ENCODE peak calls at places on chromosomes 12 and 14, in four cellular contexts. One of them, this sample, is unnamed.

GRCh38 chr12:93514853-93515252 is 47.5 kb downstream of the MRPL42 start:
- DNase-seq in GM12878: no peak
- DNase-seq in IMR-90: peak
- DNase-seq in K562: no peak
- DNase-seq in this sample: no peak

GRCh38 chr12:21568115-21568514 is 36.5 kb downstream of the GYS2 start:
- DNase-seq in GM12878: no peak
- DNase-seq in IMR-90: no peak
- DNase-seq in K562: peak
- DNase-seq in this sample: no peak

GRCh38 chr12:120363274-120363855 is 5.6 kb downstream of the MSI1 start:
- DNase-seq in IMR-90: no peak
- DNase-seq in GM12878: no peak
- DNase-seq in K562: no peak
- DNase-seq in this sample: no peak

GRCh38 chr12:66623455-66623854 is 55.4 kb downstream of the GRIP1 start:
- DNase-seq in IMR-90: no peak
- DNase-seq in K562: no peak
- DNase-seq in GM12878: no peak
- DNase-seq in this sample: peak

GRCh38 chr12:104805186-104805585 is 152.9 kb downstream of the SLC41A2 start:
- DNase-seq in K562: no peak
- DNase-seq in GM12878: no peak
- DNase-seq in IMR-90: peak
- DNase-seq in this sample: no peak

GRCh38 chr12:48105321-48105866 is 485 bp downstream of the SENP1 start:
- DNase-seq in K562: no peak
- DNase-seq in IMR-90: peak
- DNase-seq in GM12878: peak
- DNase-seq in this sample: peak

GRCh38 chr12:47234576-47235141 is 154.9 kb upstream of the AMIGO2 start:
- DNase-seq in K562: no peak
- DNase-seq in GM12878: no peak
- DNase-seq in IMR-90: no peak
- DNase-seq in this sample: no peak

GRCh38 chr12:3671330-3672112 is 81.4 kb downstream of the CRACR2A start:
- DNase-seq in IMR-90: no peak
- DNase-seq in K562: no peak
- DNase-seq in GM12878: no peak
- DNase-seq in this sample: no peak

GRCh38 chr12:102833687-102834435 is 83.2 kb downstream of the PAH start:
- DNase-seq in K562: peak
- DNase-seq in GM12878: no peak
- DNase-seq in IMR-90: no peak
- DNase-seq in this sample: no peak

GRCh38 chr12:43812926-43813325 is 6.8 kb upstream of the TWF1 start:
- DNase-seq in GM12878: no peak
- DNase-seq in IMR-90: peak
- DNase-seq in K562: no peak
- DNase-seq in this sample: no peak

GRCh38 chr12:25110260-25110659 is 84.7 kb downstream of the DNAI7 start:
- DNase-seq in K562: no peak
- DNase-seq in IMR-90: no peak
- DNase-seq in GM12878: no peak
- DNase-seq in this sample: no peak

GRCh38 chr12:113065126-113066007 is 8.8 kb downstream of the DTX1 start:
- DNase-seq in K562: peak
- DNase-seq in IMR-90: no peak
- DNase-seq in GM12878: no peak
- DNase-seq in this sample: no peak

GRCh38 chr14:28773917-28774691 is 7.5 kb downstream of the FOXG1 start:
- DNase-seq in GM12878: no peak
- DNase-seq in IMR-90: peak
- DNase-seq in K562: peak
- DNase-seq in this sample: no peak

DNA sequence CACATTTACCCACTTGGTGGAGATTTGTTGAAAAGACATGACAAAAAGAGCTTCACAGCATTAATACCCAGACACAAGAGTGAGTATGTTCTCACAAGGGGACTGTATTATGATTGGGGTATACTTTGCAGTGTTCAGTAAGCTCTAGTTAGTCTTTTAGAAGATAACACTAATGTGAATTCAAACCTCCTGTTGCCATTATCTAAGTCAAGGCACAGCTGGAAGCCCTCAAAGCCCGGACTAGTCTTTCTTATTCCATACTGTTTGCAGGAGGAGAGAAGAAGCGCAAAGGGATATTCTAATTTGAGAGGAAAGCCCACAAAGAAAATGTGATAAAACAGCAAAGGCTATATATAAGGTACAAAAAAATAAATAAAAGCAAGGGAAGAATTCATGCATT is 445.9 kb downstream of the SOX5 start:
- DNase-seq in IMR-90: no peak
- DNase-seq in K562: no peak
- DNase-seq in GM12878: no peak
- DNase-seq in this sample: no peak
- TF ChIP-seq FOS in IMR-90: no peak
- TF ChIP-seq FOS in K562: no peak
- TF ChIP-seq FOS in GM12878: no peak
- TF ChIP-seq FOS in this sample: no peak

GRCh38 chr12:110279976-110280783 is 867 bp upstream of the ATP2A2 start:
- DNase-seq in K562: peak
- DNase-seq in GM12878: no peak
- DNase-seq in IMR-90: peak
- DNase-seq in this sample: peak
- TF ChIP-seq FOS in K562: no peak
- TF ChIP-seq FOS in GM12878: no peak
- TF ChIP-seq FOS in IMR-90: no peak
- TF ChIP-seq FOS in this sample: no peak

GRCh38 chr12:70695361-70696023 is 58.3 kb upstream of the PTPRB start:
- DNase-seq in GM12878: no peak
- DNase-seq in IMR-90: no peak
- DNase-seq in K562: peak
- DNase-seq in this sample: peak

GRCh38 chr12:70686907-70687306 is 49.7 kb upstream of the PTPRB start:
- DNase-seq in GM12878: no peak
- DNase-seq in K562: no peak
- DNase-seq in IMR-90: no peak
- DNase-seq in this sample: no peak

GRCh38 chr12:70698345-70698744 is 61.1 kb upstream of the PTPRB start:
- DNase-seq in K562: peak
- DNase-seq in GM12878: no peak
- DNase-seq in IMR-90: no peak
- DNase-seq in this sample: peak

GRCh38 chr12:70691018-70691672 is 53.9 kb upstream of the PTPRB start:
- DNase-seq in K562: no peak
- DNase-seq in IMR-90: peak
- DNase-seq in GM12878: no peak
- DNase-seq in this sample: peak

GRCh38 chr12:70692681-70693288 is 55.6 kb upstream of the PTPRB start:
- DNase-seq in IMR-90: peak
- DNase-seq in K562: peak
- DNase-seq in GM12878: no peak
- DNase-seq in this sample: peak
- TF ChIP-seq FOS in IMR-90: no peak
- TF ChIP-seq FOS in K562: no peak
- TF ChIP-seq FOS in GM12878: no peak
- TF ChIP-seq FOS in this sample: no peak

DNA sequence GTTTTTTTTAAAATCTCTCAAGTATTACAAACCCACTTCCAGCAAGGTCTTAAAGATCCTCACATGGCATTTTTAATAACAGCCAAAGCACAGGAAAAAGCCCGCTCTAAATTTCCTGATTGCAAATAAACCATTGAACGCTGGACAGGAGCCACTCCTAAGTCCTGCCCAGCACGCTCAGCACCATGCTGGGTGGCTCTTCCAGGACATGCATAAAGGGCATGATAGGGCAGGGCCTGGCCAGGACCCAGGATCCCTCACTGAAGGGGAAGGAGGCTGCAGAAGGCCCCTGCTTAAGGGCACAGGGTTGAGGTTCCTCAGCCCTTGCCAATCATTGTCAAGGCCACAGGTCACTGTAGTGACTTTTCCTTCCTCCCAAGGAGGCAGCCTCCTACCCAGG is 124.0 kb downstream of the GCH1 start:
- DNase-seq in IMR-90: no peak
- DNase-seq in GM12878: no peak
- DNase-seq in K562: no peak
- DNase-seq in this sample: no peak
- TF ChIP-seq FOS in IMR-90: no peak
- TF ChIP-seq FOS in GM12878: no peak
- TF ChIP-seq FOS in K562: no peak
- TF ChIP-seq FOS in this sample: no peak

GRCh38 chr12:42283739-42284138 is 42.2 kb downstream of the ZCRB1 start:
- DNase-seq in K562: no peak
- DNase-seq in IMR-90: no peak
- DNase-seq in GM12878: no peak
- DNase-seq in this sample: no peak
- TF ChIP-seq FOS in K562: no peak
- TF ChIP-seq FOS in IMR-90: no peak
- TF ChIP-seq FOS in GM12878: no peak
- TF ChIP-seq FOS in this sample: no peak

DNA sequence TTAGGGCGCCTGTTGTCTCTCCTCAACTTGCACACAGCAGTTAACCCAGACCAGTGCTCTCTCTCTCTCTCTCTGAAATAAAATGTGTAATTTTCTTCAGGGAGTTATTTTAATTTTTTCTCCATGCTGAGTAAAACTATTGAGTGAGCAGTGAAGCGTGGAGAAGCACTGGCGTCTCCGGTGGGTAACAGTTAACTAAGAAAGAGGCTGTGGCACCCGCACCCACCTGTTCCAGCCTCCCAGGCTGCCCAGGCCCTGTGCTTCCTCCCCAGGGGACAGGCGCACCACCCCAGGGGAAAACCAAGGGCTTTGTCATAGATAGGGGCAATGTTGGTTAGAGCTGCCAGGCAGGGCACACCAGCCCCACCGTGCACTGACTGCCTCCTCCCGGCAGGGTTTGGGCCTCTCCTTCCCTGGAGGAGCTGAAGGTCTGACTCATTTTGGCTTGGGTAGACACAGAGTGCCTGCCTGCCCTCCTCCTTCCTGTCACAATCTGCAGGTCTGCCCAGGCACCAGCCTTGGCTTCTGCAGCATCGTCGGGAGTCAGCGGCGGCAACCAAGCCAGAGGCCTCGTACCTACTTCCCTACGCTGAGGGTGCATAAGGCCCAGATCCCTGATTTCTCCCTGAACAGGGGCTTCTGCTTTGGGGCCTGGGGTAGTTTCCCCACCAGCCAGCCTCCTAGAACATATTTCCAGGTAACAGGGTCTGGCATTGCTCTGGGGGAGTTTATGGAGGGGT is 3.9 kb downstream of the HOXC5 start:
- DNase-seq in GM12878: no peak
- DNase-seq in K562: no peak
- DNase-seq in IMR-90: no peak
- DNase-seq in this sample: no peak
- TF ChIP-seq FOS in GM12878: no peak
- TF ChIP-seq FOS in K562: no peak
- TF ChIP-seq FOS in IMR-90: no peak
- TF ChIP-seq FOS in this sample: no peak

DNA sequence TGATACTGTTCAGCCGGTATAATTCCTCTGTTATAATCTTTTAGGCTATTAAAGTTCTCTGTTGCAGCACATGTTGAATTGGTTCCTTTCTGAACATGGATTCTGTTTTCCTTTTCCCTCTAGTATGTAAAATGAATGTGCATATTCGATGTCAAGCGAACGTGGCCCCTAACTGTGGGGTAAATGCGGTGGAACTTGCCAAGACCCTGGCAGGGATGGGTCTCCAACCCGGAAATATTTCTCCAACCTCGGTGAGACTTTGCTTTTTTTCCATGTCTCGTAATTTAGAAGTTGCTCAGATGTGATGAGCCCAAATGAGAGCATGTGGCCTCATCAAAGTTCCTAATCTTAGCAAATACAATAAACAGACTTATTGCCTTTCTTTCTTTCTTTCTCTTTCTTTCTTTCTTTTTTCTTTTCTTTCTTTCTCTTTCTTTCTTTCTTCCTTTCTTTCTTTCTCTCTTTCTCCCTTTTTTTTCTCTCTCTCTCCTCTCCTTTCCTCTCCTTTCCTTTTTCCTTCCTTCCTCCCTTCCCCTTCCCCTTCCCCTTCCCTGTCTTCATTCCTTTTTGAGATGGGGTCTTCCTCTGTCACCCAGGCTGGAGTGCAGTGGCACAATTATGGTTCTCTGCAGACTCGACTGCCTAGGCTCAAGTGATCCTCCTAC is 131.9 kb downstream of the PRKCH start:
- DNase-seq in K562: no peak
- DNase-seq in GM12878: no peak
- DNase-seq in IMR-90: no peak
- DNase-seq in this sample: no peak
- TF ChIP-seq FOS in K562: no peak
- TF ChIP-seq FOS in GM12878: no peak
- TF ChIP-seq FOS in IMR-90: no peak
- TF ChIP-seq FOS in this sample: no peak

This sample was measured in endothelial cell of umbilical vein.